ENCODE peak calls at places on chromosome 21, in six cellular contexts. L, E, H, Q, P and Z are unnamed samples. For H3K4me1, the result is how much of the 10 kb centered on the place peaks cover.

GRCh38 chr21:36038701-36039497 is 21.4 kb downstream of the SETD4 start:
- DNase-seq in H (no peak), P (no peak), Q (no peak), L (no peak), E (no peak), Z (no peak)

GRCh38 chr21:34843562-34843961 is 174.8 kb downstream of the CLIC6 start:
- DNase-seq in E (no peak), L (peak), H (no peak), Q (no peak), P (no peak), Z (no peak)

GRCh38 chr21:37045139-37045538 is 27.7 kb downstream of the PIGP start:
- DNase-seq in L (no peak), E (no peak), Q (no peak), P (no peak), H (no peak), Z (no peak)

GRCh38 chr21:33824156-33824941 is 91.3 kb downstream of the ATP5PO start:
- DNase-seq in L (no peak), Q (peak), E (no peak), P (no peak), H (no peak), Z (no peak)

GRCh38 chr21:33206771-33207290 is 22.9 kb upstream of the IFNAR2 start:
- DNase-seq in E (no peak), Q (peak), P (no peak), L (no peak), H (no peak), Z (no peak)

GRCh38 chr21:26118928-26119540 is 51.5 kb downstream of the APP start:
- DNase-seq in E (no peak), L (no peak), P (no peak), Q (no peak), H (no peak), Z (no peak)

GRCh38 chr21:16742116-16742515 is 770.7 kb upstream of the CXADR start:
- DNase-seq in L (no peak), Q (no peak), P (peak), E (no peak), H (no peak), Z (peak)

GRCh38 chr21:36487641-36488307 is 7.9 kb upstream of the CLDN14 start:
- DNase-seq in P (no peak), H (no peak), L (peak), Q (no peak), E (no peak), Z (no peak)

GRCh38 chr21:38343691-38344090 is 86.9 kb downstream of the KCNJ15 start:
- DNase-seq in P (no peak), H (no peak), Q (no peak), L (peak), E (no peak), Z (no peak)
- TF ChIP-seq EP300 in P (no peak), H (no peak), Q (no peak), L (no peak), E (no peak), Z (no peak)

DNA sequence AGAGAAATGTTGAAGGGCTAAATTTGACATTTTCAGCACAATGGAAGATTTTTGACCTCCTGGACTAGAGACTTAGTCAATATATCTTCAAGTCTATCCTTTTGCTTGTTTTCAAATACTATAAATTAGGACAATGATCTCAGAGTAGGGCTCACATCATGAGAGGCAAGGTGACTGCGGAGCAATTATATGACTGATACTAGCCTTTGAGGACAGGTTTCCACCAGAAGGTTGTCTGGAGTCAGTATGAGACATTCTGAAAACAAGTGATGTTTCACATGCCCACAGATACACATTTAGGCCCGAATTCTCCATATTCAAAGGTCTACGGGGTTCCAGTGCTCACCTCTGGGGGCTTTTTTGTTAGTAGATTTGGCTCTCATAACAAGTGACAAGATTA is 142.3 kb upstream of the SAMSN1 start:
- DNase-seq in Q (no peak), H (no peak), E (no peak), P (no peak), L (no peak), Z (no peak)
- H3K4me1 ChIP-seq in Q (under half), H (under half), E (under half), P (under half), L (under half), Z (under half)

GRCh38 chr21:20404915-20405314 is 593.3 kb upstream of the NCAM2 start:
- DNase-seq in L (no peak), E (no peak), Q (no peak), H (peak), P (no peak), Z (no peak)
- TF ChIP-seq EP300 in L (no peak), E (no peak), Q (no peak), H (no peak), P (no peak), Z (no peak)

DNA sequence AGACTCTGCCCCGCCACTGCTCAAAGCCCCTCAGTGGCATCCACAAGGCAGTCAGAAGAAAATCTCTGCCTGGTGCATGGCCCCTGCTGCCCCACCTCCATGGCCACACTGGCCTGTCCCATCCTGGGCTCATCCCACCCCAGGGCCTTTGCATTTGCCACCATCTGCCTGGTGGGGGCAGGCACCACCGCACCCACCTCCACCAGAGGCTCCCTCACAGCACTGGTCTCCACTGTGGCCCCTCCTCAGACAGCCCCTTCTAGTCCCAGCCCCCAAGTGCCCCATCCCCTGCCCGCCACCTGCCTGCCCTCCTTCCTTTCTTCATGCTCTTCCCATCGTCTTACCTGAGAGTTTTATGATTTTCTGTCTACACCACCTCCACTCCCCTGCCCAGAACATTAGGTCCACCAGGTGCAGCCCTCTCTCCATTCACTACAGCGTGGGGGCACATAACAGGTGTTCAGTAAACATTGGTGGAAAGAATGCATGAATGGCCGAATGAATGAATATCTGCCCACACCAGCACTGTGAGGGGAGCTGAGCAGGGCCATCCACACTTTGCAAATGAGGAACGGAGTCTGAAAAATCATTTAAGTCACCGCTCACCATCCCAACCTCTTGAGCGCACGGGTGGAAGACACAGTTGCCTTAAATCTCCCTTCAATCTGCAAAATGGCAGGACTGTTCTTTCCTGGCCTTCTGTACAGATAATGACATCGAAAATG is 2.1 kb downstream of the PRDM15 start:
- DNase-seq in Q (no peak), H (no peak), P (no peak), E (no peak), L (no peak), Z (no peak)
- H3K4me1 ChIP-seq in Q (under half), H (under half), P (under half), E (under half), L (under half), Z (under half)

DNA sequence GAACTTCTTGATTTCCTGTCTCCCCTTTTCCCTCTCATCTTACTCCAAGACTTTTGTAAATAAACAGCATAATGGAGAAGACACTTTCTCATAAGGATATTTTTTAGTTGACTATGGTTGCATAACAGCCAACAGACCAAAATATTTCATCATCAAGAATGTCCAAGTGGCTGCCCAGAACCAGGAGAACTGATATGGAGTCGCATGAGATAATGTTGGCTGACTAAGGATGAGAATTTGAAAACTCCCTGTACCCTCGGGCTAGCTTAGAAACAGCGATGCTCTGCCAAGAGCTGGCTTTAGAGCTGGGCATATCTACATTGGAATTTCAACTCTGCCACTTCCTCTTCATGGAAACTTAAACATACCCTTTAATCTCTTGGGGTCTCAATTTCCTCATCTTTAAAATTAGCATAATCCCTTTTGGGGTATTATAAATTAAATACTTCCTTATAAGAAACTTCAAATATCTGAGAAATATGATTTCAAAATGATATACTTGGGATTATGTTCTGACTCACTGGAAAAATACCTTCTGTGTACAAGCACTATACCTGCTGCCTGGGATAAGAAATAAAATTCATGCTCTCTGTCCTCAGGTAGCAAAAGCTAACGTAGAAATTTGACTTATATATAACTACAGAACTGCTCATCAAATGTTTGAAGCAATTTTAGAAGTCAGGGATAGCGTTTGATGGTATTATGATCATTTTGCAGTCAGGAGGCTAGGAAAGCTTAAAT is 777.3 kb downstream of the LTN1 start:
- DNase-seq in P (no peak), E (no peak), L (no peak), H (no peak), Q (no peak), Z (no peak)
- TF ChIP-seq EP300 in P (no peak), E (no peak), L (no peak), H (no peak), Q (no peak), Z (peak)

GRCh38 chr21:44870748-44871495 is 2.6 kb downstream of the PTTG1IP start:
- DNase-seq in H (no peak), Q (no peak), E (peak), L (peak), P (no peak), Z (peak)
- H3K4me1 ChIP-seq in H (half or more), Q (half or more), E (half or more), L (half or more), P (half or more), Z (half or more)

GRCh38 chr21:42892931-42893660 is at the start of gene NDUFV3:
- DNase-seq in Q (peak), H (peak), E (peak), L (peak), P (peak), Z (peak)
- TF ChIP-seq EP300 in Q (no peak), H (no peak), E (no peak), L (no peak), P (no peak), Z (peak)

GRCh38 chr21:28828981-28829380 is 163.7 kb downstream of the LTN1 start:
- DNase-seq in E (no peak), L (no peak), H (no peak), Q (no peak), P (no peak), Z (no peak)
- H3K4me1 ChIP-seq in E (under half), L (under half), H (under half), Q (half or more), P (under half), Z (under half)

GRCh38 chr21:31558839-31559367 is 100.6 kb upstream of the SOD1 start:
- DNase-seq in L (peak), P (peak), H (no peak), Q (peak), E (no peak), Z (peak)
- TF ChIP-seq EP300 in L (no peak), P (no peak), H (no peak), Q (no peak), E (no peak), Z (no peak)